ENCODE peak calls at places on chromosomes 13 and 19, in six cellular contexts. J is A549, G is astrocyte of the cerebellum, U is nephron progenitor cell, B is fibroblast of lung, K is fibroblast of the aortic adventitia. N is an unnamed sample.

GRCh38 chr19:18698321-18699167 is 15.1 kb downstream of the CRTC1 start:
- DNase-seq in J (no peak), G (no peak), K (no peak), B (no peak), U (no peak), N (no peak)

GRCh38 chr13:89899302-89900103 is 1448.0 kb upstream of the MIR17HG start:
- DNase-seq in K (no peak), B (no peak), U (no peak), J (no peak), G (no peak), N (no peak)

GRCh38 chr19:42184401-42184861 is 33.0 kb downstream of the DEDD2 start:
- DNase-seq in U (peak), K (peak), G (peak), J (peak), B (peak), N (peak)

GRCh38 chr13:98456423-98456845 is 120.5 kb downstream of the STK24 start:
- DNase-seq in K (no peak), G (no peak), B (no peak), U (no peak), J (no peak), N (no peak)

GRCh38 chr19:40542197-40542859 is 34.3 kb upstream of the SHKBP1 start:
- DNase-seq in B (peak), K (peak), G (no peak), U (no peak), J (no peak), N (no peak)

GRCh38 chr19:44260695-44261446 is 1.2 kb downstream of the ZNF233 start:
- DNase-seq in G (no peak), U (no peak), K (no peak), J (no peak), B (no peak), N (no peak)

GRCh38 chr19:45598267-45599011 is 3.6 kb downstream of the GPR4 start:
- DNase-seq in K (peak), J (no peak), B (no peak), U (no peak), G (no peak), N (no peak)

GRCh38 chr13:49112782-49113525 is 107.2 kb upstream of the MLNR start:
- DNase-seq in J (no peak), B (peak), G (no peak), K (peak), U (no peak), N (no peak)

GRCh38 chr13:75049936-75050335 is 432.0 kb downstream of the TBC1D4 start:
- DNase-seq in K (no peak), B (no peak), U (no peak), G (no peak), J (no peak), N (no peak)

GRCh38 chr19:42270346-42271044 is 1.4 kb downstream of the CIC start:
- DNase-seq in G (no peak), U (no peak), J (peak), B (peak), K (peak), N (peak)

GRCh38 chr13:30713133-30713532 is 22.2 kb upstream of the ALOX5AP start:
- DNase-seq in K (no peak), G (no peak), J (peak), B (no peak), U (no peak), N (no peak)

GRCh38 chr19:10449037-10449436 is 28.7 kb downstream of the PDE4A start:
- DNase-seq in U (no peak), K (no peak), B (no peak), G (no peak), J (no peak), N (no peak)

GRCh38 chr19:48964205-48965032 is 690 bp upstream of the FTL start:
- DNase-seq in G (no peak), U (no peak), J (peak), K (peak), B (peak), N (no peak)

GRCh38 chr13:27170521-27171243 is 929 bp downstream of the USP12 start:
- DNase-seq in K (peak), G (peak), B (no peak), J (peak), U (peak), N (peak)

DNA sequence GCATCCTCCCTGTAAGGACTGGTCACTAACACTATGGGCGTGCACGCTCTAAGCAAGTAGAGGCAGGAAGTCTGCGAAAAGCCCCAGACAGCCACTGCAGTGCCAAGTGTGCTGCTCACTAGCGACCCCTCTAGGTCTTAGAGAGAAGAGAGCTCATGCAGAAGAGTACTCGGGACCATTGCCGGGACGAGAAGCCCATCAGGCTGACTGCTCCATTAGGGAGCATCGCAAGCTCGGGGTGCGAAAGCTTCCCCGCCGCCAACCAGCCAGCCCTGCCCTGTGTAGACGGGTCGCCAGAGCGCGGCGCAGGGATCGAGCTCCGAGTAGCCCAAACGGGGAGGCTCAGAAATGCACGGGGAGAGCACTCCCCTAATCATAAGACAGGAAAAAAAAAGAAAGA is 16.6 kb downstream of the POU4F1 start:
- DNase-seq in J (no peak), G (no peak), B (peak), U (no peak), K (no peak), N (no peak)
- TF ChIP-seq CTCF in J (no peak), G (peak), B (peak), U (peak), K (peak), N (no peak)

GRCh38 chr13:29514720-29515310 is 80.7 kb downstream of the SLC7A1 start:
- DNase-seq in G (no peak), K (no peak), U (no peak), B (no peak), J (no peak), N (no peak)
- TF ChIP-seq CTCF in G (no peak), K (no peak), U (no peak), B (no peak), J (no peak), N (no peak)

GRCh38 chr19:1222394-1222793 is 15.4 kb downstream of the CBARP start:
- DNase-seq in G (no peak), U (no peak), B (no peak), J (no peak), K (no peak), N (no peak)

GRCh38 chr19:1224047-1224825 is 13.6 kb downstream of the CBARP start:
- DNase-seq in J (no peak), B (no peak), U (no peak), G (no peak), K (no peak), N (no peak)

GRCh38 chr19:1221904-1222255 is 15.9 kb downstream of the CBARP start:
- DNase-seq in B (no peak), K (no peak), U (no peak), G (no peak), J (no peak), N (no peak)

GRCh38 chr19:1224847-1225246 is 13.0 kb downstream of the CBARP start:
- DNase-seq in J (no peak), B (no peak), K (no peak), U (no peak), G (no peak), N (no peak)

GRCh38 chr19:1223018-1223855 is 14.6 kb downstream of the CBARP start:
- DNase-seq in B (no peak), J (peak), G (no peak), U (peak), K (no peak), N (peak)
- TF ChIP-seq CTCF in B (peak), J (peak), G (peak), U (peak), K (peak), N (peak)

DNA sequence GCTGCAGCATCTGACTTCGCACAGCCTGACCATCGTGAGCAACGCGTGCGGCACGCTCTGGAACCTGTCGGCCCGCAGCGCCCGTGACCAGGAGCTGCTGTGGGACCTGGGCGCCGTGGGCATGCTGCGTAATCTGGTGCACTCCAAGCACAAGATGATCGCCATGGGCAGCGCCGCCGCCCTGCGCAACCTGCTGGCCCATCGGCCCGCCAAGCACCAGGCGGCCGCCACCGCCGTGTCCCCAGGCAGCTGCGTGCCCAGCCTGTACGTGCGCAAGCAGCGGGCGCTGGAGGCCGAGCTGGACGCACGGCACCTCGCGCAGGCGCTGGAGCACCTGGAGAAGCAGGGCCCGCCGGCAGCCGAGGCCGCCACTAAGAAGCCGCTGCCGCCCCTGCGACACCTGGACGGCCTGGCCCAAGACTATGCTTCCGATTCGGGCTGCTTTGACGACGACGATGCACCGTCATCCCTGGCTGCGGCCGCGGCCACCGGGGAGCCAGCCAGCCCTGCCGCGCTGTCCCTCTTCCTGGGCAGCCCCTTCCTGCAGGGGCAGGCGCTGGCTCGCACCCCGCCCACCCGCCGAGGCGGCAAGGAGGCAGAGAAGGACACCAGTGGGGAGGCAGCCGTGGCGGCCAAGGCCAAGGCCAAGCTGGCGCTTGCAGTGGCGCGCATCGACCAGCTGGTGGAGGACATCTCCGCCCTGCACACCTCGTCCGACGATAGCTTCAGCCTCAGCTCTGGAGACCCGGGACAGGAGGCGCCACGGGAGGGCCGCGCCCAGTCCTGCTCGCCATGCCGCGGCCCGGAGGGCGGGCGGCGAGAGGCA is 13.6 kb downstream of the C19orf25 start:
- DNase-seq in U (peak), G (no peak), B (peak), J (no peak), K (no peak), N (no peak)
- TF ChIP-seq CTCF in U (peak), G (peak), B (no peak), J (no peak), K (peak), N (peak)

GRCh38 chr13:39765801-39766463 is 110.5 kb downstream of the COG6 start:
- DNase-seq in J (peak), B (peak), K (no peak), U (peak), G (peak), N (no peak)
- TF ChIP-seq CTCF in J (peak), B (no peak), K (no peak), U (no peak), G (no peak), N (peak)

GRCh38 chr19:47526798-47527197 is 11.9 kb upstream of the NAPA start:
- DNase-seq in U (no peak), J (no peak), K (no peak), B (no peak), G (no peak), N (no peak)

GRCh38 chr19:47537493-47537892 is 22.6 kb upstream of the NAPA start:
- DNase-seq in U (no peak), J (no peak), G (no peak), K (no peak), B (no peak), N (no peak)

GRCh38 chr19:47534628-47535027 is 19.8 kb upstream of the NAPA start:
- DNase-seq in K (no peak), J (no peak), U (no peak), B (no peak), G (no peak), N (no peak)

GRCh38 chr19:47529018-47529742 is 14.3 kb upstream of the NAPA start:
- DNase-seq in G (no peak), K (no peak), U (no peak), B (no peak), J (no peak), N (no peak)

DNA sequence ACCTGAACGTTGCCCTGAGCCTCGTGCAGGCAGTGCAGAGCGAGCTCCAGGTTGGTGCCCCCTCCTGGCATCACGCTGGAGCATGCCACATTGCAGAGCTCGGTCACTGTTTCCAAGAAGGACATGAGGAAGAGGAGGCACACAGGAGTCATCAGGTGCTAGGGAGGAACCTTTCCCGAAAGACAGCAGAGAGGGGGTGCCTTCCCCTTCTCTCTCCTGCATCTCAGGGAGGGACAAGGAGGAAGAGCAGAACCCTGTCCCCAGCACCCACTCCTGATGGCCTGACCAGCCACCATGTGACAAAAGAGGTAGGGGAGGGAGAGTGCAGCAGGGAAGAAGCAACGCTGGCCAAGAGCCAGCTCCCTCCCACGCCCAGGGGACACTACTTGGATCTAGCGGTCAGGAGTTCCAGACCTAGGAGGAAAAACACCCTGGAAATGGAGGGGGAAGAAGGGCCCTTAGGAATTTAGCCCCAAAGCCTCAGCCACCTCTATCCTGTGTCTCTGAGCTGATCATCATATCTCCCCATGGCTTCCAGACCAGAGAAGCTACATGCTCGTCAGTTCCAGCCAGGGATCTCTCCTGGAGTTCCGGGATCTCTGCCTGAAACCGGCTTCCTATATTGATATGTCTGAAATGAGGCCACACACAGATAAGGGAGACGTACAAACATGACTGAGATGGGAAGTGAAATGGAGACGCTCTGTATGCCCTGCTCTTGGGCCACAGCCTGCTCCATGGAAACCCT is 17.0 kb upstream of the NAPA start:
- DNase-seq in U (no peak), K (no peak), J (no peak), G (no peak), B (no peak), N (no peak)
- TF ChIP-seq CTCF in U (no peak), K (no peak), J (no peak), G (no peak), B (no peak), N (no peak)

GRCh38 chr13:51643882-51644281 is 59.6 kb downstream of the WDFY2 start:
- DNase-seq in B (peak), K (peak), G (peak), U (no peak), J (peak), N (no peak)
- TF ChIP-seq CTCF in B (no peak), K (no peak), G (no peak), U (no peak), J (no peak), N (no peak)

GRCh38 chr13:44746690-44747089 is 170.6 kb upstream of the TSC22D1 start:
- DNase-seq in J (no peak), K (no peak), G (no peak), U (no peak), B (no peak), N (no peak)

GRCh38 chr13:44749906-44750305 is 173.8 kb upstream of the TSC22D1 start:
- DNase-seq in B (no peak), K (no peak), G (no peak), J (no peak), U (no peak), N (no peak)

GRCh38 chr13:44750618-44751017 is 174.5 kb upstream of the TSC22D1 start:
- DNase-seq in U (no peak), K (no peak), B (no peak), J (no peak), G (no peak), N (no peak)

GRCh38 chr13:44747179-44747578 is 171.0 kb upstream of the TSC22D1 start:
- DNase-seq in J (no peak), K (no peak), G (no peak), B (no peak), U (no peak), N (no peak)

DNA sequence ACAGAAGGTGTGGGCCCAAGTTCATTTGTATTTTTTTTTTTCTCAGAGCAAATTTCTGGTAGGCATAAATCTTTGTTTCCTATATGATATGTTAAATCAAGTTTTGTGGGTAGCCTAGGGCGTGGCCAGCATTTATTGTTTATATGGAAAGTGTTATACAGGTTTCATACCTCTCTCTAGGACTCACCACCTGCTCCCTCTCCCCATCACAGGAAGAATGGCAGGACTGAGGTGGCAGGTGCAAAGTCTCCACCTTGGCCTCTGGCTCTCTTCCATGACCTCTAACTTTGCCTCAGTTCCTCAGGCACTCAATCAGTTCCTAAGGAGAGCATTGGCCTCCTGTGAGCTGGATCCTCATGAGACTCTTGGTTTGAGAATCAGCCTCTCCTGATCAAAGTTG is 172.3 kb upstream of the TSC22D1 start:
- DNase-seq in U (no peak), B (no peak), G (no peak), K (no peak), J (no peak), N (no peak)
- TF ChIP-seq CTCF in U (no peak), B (no peak), G (no peak), K (no peak), J (no peak), N (no peak)